ENCODE peak calls at places on chromosomes 7 and 10, in four cellular contexts. M is HepG2, Z is K562, K is GM12878. G is an unnamed sample.

GRCh38 chr7:130276796-130277762 is 10.4 kb downstream of the CPA2 start:
- DNase-seq in M (no peak), Z (no peak), K (no peak), G (no peak)

GRCh38 chr10:117214401-117214800 is 17.1 kb downstream of the KCNK18 start:
- DNase-seq in M (no peak), Z (no peak), K (no peak), G (no peak)

GRCh38 chr10:130924138-130924819 is 387.2 kb downstream of the TCERG1L start:
- DNase-seq in M (no peak), Z (peak; percentile 42), K (no peak), G (peak; percentile 61)

GRCh38 chr10:54985732-54986131 is 184.7 kb upstream of the PCDH15 start:
- DNase-seq in M (peak; percentile 37), Z (no peak), K (no peak), G (no peak)

GRCh38 chr10:127303746-127304145 is 107.4 kb upstream of the INSYN2A start:
- DNase-seq in M (no peak), Z (no peak), K (no peak), G (no peak)

GRCh38 chr10:112288526-112288925 is 5.3 kb downstream of the TECTB start:
- DNase-seq in M (no peak), Z (no peak), K (no peak), G (no peak)

GRCh38 chr7:28168393-28169158 is 12.0 kb downstream of the JAZF1 start:
- DNase-seq in M (no peak), Z (no peak), K (no peak), G (no peak)

GRCh38 chr10:132575320-132576201 is 38.0 kb downstream of the INPP5A start:
- DNase-seq in M (no peak), Z (no peak), K (peak; percentile 89), G (no peak)

GRCh38 chr10:94104316-94105060 is 110.8 kb downstream of the PLCE1 start:
- DNase-seq in M (peak; percentile 5), Z (no peak), K (no peak), G (no peak)

GRCh38 chr7:120421151-120421651 is 148.2 kb downstream of the KCND2 start:
- DNase-seq in M (no peak), Z (no peak), K (peak; percentile 91), G (no peak)

GRCh38 chr10:132605390-132605789 is 67.8 kb downstream of the INPP5A start:
- DNase-seq in M (no peak), Z (no peak), K (no peak), G (no peak)

GRCh38 chr10:33566001-33566400 is 231.5 kb upstream of the NRP1 start:
- DNase-seq in M (no peak), Z (no peak), K (no peak), G (no peak)

GRCh38 chr7:128783143-128783799 is 7.7 kb upstream of the OPN1SW start:
- DNase-seq in M (peak; percentile 61), Z (peak; percentile 92), K (no peak), G (peak; percentile 78)

GRCh38 chr10:132862485-132863420 is 76.8 kb upstream of the NKX6-2 start:
- DNase-seq in M (no peak), Z (no peak), K (no peak), G (no peak)

GRCh38 chr7:29360633-29361625 is 166.4 kb downstream of the CHN2 start:
- DNase-seq in M (no peak), Z (no peak), K (no peak), G (no peak)

GRCh38 chr7:102942883-102943261 is 30.1 kb downstream of the LRRC17 start:
- DNase-seq in M (no peak), Z (no peak), K (no peak), G (no peak)

GRCh38 chr10:79434816-79435215 is 10.6 kb downstream of the ZCCHC24 start:
- DNase-seq in M (no peak), Z (peak; percentile 55), K (no peak), G (no peak)
- TF ChIP-seq FOXK2 in M (no peak), Z (no peak), K (no peak), G (no peak)

GRCh38 chr7:152367170-152367569 is 68.6 kb downstream of the KMT2C start:
- DNase-seq in M (no peak), Z (no peak), K (no peak), G (no peak)

GRCh38 chr7:152369518-152369917 is 66.3 kb downstream of the KMT2C start:
- DNase-seq in M (no peak), Z (no peak), K (no peak), G (no peak)

GRCh38 chr7:152366662-152367061 is 69.1 kb downstream of the KMT2C start:
- DNase-seq in M (no peak), Z (no peak), K (no peak), G (no peak)

GRCh38 chr7:152365982-152366603 is 69.7 kb downstream of the KMT2C start:
- DNase-seq in M (no peak), Z (no peak), K (no peak), G (no peak)

GRCh38 chr7:152370297-152370696 is 65.5 kb downstream of the KMT2C start:
- DNase-seq in M (no peak), Z (no peak), K (no peak), G (no peak)
- TF ChIP-seq FOXK2 in M (no peak), Z (no peak), K (no peak), G (no peak)

DNA sequence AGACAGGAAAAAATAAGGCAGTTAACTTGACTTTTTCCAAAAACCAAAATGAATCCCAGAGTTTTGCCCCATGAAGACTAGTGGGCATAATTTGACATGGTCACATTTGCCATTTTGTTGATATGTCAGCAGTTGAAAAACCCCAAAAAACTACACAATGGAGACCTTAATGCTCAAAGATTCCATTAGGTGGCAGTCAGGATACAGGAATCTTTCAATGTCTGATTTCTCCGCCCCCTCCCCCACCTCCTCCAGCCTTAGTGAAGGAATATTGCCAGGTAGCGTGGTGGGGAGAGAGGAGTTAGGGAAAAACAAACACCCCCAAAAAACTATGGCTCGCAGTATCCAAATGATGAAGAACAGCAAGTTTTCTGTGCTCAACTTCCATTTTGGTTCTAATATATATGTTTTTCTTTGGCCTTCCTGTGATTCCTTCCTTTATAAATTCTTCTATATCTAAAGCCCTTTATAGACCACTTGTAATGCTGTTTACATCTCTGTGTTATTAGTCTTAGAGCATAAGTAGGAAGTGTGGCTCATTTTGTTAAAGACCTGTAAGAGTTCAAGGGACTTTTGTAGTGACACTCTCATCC is 6.7 kb upstream of the SMNDC1 start:
- DNase-seq in M (peak; percentile 42), Z (no peak), K (peak; percentile 47), G (peak; percentile 67)
- TF ChIP-seq FOXK2 in M (no peak), Z (no peak), K (no peak), G (no peak)

GRCh38 chr7:143381427-143382125 is 431 bp downstream of the ZYX start:
- DNase-seq in M (no peak), Z (peak; percentile 72), K (no peak), G (peak; percentile 53)
- TF ChIP-seq FOXK2 in M (no peak), Z (no peak), K (no peak), G (no peak)

DNA sequence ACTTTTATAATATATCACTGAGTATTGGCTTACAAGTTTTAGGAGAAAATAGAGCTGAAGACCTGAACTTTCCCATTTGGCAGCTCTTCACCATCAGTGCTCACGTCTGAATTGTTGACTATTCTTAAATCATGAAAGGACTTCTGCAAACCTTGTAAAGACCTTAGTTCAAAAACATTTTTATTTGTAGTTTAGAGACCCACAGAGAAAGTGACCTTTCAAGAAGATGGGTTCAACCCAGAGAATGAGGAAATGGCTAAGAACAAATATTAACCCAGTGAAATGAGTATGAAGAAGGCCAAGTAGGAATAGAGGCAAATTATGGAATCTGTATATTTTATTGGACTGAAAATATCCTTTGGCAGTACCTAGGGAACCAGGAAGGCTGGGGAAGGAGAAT is 1151.1 kb downstream of the GATA3 start:
- DNase-seq in M (no peak), Z (no peak), K (no peak), G (no peak)
- TF ChIP-seq FOXK2 in M (no peak), Z (no peak), K (no peak), G (no peak)

DNA sequence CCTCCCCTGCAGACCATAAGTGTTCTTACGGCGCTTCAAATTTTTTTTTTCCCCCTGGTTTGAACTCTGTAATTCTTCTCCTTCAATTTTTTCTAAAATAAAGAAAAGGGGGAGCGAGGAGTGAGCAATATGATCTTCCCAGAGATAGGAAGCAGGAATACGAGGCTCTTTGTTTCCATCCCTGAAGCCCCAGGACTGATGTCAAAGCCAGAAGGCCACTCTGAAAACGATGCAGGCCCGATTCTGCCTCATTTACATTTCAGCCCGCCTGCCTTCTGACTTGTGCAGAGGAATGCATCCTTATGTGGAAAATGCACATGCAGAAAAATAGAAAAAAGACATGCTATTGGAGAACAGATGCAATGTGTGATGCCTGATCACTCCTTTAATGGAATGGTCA is 401.5 kb upstream of the MKI67 start:
- DNase-seq in M (no peak), Z (no peak), K (no peak), G (no peak)
- TF ChIP-seq FOXK2 in M (no peak), Z (no peak), K (no peak), G (no peak)

G was measured in HEK293T.